ENCODE peak calls at places on chromosomes 3 and 15, in nine cellular contexts. One of them, this sample, is unnamed.

GRCh38 chr15:83486363-83486762 is 39.2 kb downstream of the SH3GL3 start:
- DNase-seq in psoas muscle: no peak
- DNase-seq in ascending aorta: no peak
- DNase-seq in AG04450: no peak
- DNase-seq in ovary: no peak
- DNase-seq in A549: no peak
- DNase-seq in CD8-positive, alpha-beta memory T cell: no peak
- DNase-seq in CD8-positive, alpha-beta T cell: no peak
- DNase-seq in tibial artery: no peak
- DNase-seq in this sample: no peak

GRCh38 chr3:187997490-187997889 is 156.5 kb upstream of the LPP start:
- DNase-seq in psoas muscle: no peak
- DNase-seq in ascending aorta: no peak
- DNase-seq in AG04450: no peak
- DNase-seq in ovary: no peak
- DNase-seq in A549: no peak
- DNase-seq in CD8-positive, alpha-beta memory T cell: no peak
- DNase-seq in CD8-positive, alpha-beta T cell: no peak
- DNase-seq in tibial artery: no peak
- DNase-seq in this sample: no peak

GRCh38 chr3:52196977-52197376 is 983 bp upstream of the ALAS1 start:
- DNase-seq in psoas muscle: no peak
- DNase-seq in ascending aorta: no peak
- DNase-seq in AG04450: no peak
- DNase-seq in ovary: no peak
- DNase-seq in A549: no peak
- DNase-seq in CD8-positive, alpha-beta memory T cell: no peak
- DNase-seq in CD8-positive, alpha-beta T cell: no peak
- DNase-seq in tibial artery: no peak
- DNase-seq in this sample: peak; percentile 48

GRCh38 chr15:73375755-73376305 is 7.1 kb upstream of the HCN4 start:
- DNase-seq in psoas muscle: no peak
- DNase-seq in ascending aorta: no peak
- DNase-seq in AG04450: no peak
- DNase-seq in ovary: no peak
- DNase-seq in A549: no peak
- DNase-seq in CD8-positive, alpha-beta memory T cell: no peak
- DNase-seq in CD8-positive, alpha-beta T cell: no peak
- DNase-seq in tibial artery: no peak
- DNase-seq in this sample: no peak

GRCh38 chr3:67468511-67468910 is 185.9 kb downstream of the SUCLG2 start:
- DNase-seq in psoas muscle: no peak
- DNase-seq in ascending aorta: no peak
- DNase-seq in AG04450: no peak
- DNase-seq in ovary: no peak
- DNase-seq in A549: no peak
- DNase-seq in CD8-positive, alpha-beta memory T cell: no peak
- DNase-seq in CD8-positive, alpha-beta T cell: no peak
- DNase-seq in tibial artery: no peak
- DNase-seq in this sample: no peak

GRCh38 chr15:56804908-56805307 is 71.6 kb upstream of the ZNF280D start:
- DNase-seq in psoas muscle: no peak
- DNase-seq in ascending aorta: no peak
- DNase-seq in AG04450: no peak
- DNase-seq in ovary: no peak
- DNase-seq in A549: no peak
- DNase-seq in CD8-positive, alpha-beta memory T cell: no peak
- DNase-seq in CD8-positive, alpha-beta T cell: no peak
- DNase-seq in tibial artery: no peak
- DNase-seq in this sample: no peak

GRCh38 chr3:42066516-42067181 is 24.5 kb upstream of the TRAK1 start:
- DNase-seq in psoas muscle: no peak
- DNase-seq in ascending aorta: no peak
- DNase-seq in AG04450: no peak
- DNase-seq in ovary: no peak
- DNase-seq in A549: no peak
- DNase-seq in CD8-positive, alpha-beta memory T cell: no peak
- DNase-seq in CD8-positive, alpha-beta T cell: no peak
- DNase-seq in tibial artery: no peak
- DNase-seq in this sample: no peak

GRCh38 chr15:85388962-85389361 is 8.6 kb downstream of the AKAP13 start:
- DNase-seq in psoas muscle: no peak
- DNase-seq in ascending aorta: no peak
- DNase-seq in AG04450: no peak
- DNase-seq in ovary: no peak
- DNase-seq in A549: no peak
- DNase-seq in CD8-positive, alpha-beta memory T cell: no peak
- DNase-seq in CD8-positive, alpha-beta T cell: no peak
- DNase-seq in tibial artery: no peak
- DNase-seq in this sample: no peak

GRCh38 chr15:49606594-49606993 is 14.0 kb downstream of the FAM227B start:
- DNase-seq in psoas muscle: no peak
- DNase-seq in ascending aorta: no peak
- DNase-seq in AG04450: no peak
- DNase-seq in ovary: no peak
- DNase-seq in A549: no peak
- DNase-seq in CD8-positive, alpha-beta memory T cell: no peak
- DNase-seq in CD8-positive, alpha-beta T cell: no peak
- DNase-seq in tibial artery: no peak
- DNase-seq in this sample: no peak

GRCh38 chr3:113035387-113035982 is 44.7 kb downstream of the GTPBP8 start:
- DNase-seq in psoas muscle: no peak
- DNase-seq in ascending aorta: no peak
- DNase-seq in AG04450: no peak
- DNase-seq in ovary: no peak
- DNase-seq in A549: peak; percentile 64
- DNase-seq in CD8-positive, alpha-beta memory T cell: no peak
- DNase-seq in CD8-positive, alpha-beta T cell: no peak
- DNase-seq in tibial artery: no peak
- DNase-seq in this sample: no peak

GRCh38 chr3:63863150-63864007 is at the start of the genes ATXN7 and THOC7:
- DNase-seq in psoas muscle: peak; percentile 87
- DNase-seq in ascending aorta: peak; percentile 88
- DNase-seq in AG04450: no peak
- DNase-seq in ovary: peak; percentile 69
- DNase-seq in A549: peak; percentile 25
- DNase-seq in CD8-positive, alpha-beta memory T cell: peak; percentile 80
- DNase-seq in CD8-positive, alpha-beta T cell: peak; percentile 83
- DNase-seq in tibial artery: peak; percentile 83
- DNase-seq in this sample: peak; percentile 74

GRCh38 chr3:72227536-72228070 is 442.7 kb upstream of the PROK2 start:
- DNase-seq in psoas muscle: no peak
- DNase-seq in ascending aorta: no peak
- DNase-seq in AG04450: no peak
- DNase-seq in ovary: no peak
- DNase-seq in A549: no peak
- DNase-seq in CD8-positive, alpha-beta memory T cell: no peak
- DNase-seq in CD8-positive, alpha-beta T cell: no peak
- DNase-seq in tibial artery: no peak
- DNase-seq in this sample: no peak

GRCh38 chr3:55668359-55668758 is 181.3 kb upstream of the WNT5A start:
- DNase-seq in psoas muscle: no peak
- DNase-seq in ascending aorta: no peak
- DNase-seq in AG04450: no peak
- DNase-seq in ovary: no peak
- DNase-seq in A549: no peak
- DNase-seq in CD8-positive, alpha-beta memory T cell: no peak
- DNase-seq in CD8-positive, alpha-beta T cell: no peak
- DNase-seq in tibial artery: no peak
- DNase-seq in this sample: no peak

GRCh38 chr15:71337197-71337845 is 222.1 kb downstream of the THSD4 start:
- DNase-seq in psoas muscle: no peak
- DNase-seq in ascending aorta: no peak
- DNase-seq in AG04450: no peak
- DNase-seq in ovary: no peak
- DNase-seq in A549: no peak
- DNase-seq in CD8-positive, alpha-beta memory T cell: no peak
- DNase-seq in CD8-positive, alpha-beta T cell: no peak
- DNase-seq in tibial artery: no peak
- DNase-seq in this sample: no peak

GRCh38 chr3:21729888-21730459 is 21.0 kb downstream of the ZNF385D start:
- DNase-seq in psoas muscle: no peak
- DNase-seq in ascending aorta: no peak
- DNase-seq in AG04450: no peak
- DNase-seq in ovary: no peak
- DNase-seq in A549: no peak
- DNase-seq in CD8-positive, alpha-beta memory T cell: no peak
- DNase-seq in CD8-positive, alpha-beta T cell: no peak
- DNase-seq in tibial artery: no peak
- DNase-seq in this sample: no peak

GRCh38 chr15:48273047-48273446 is 58.2 kb upstream of the DUT start:
- DNase-seq in psoas muscle: no peak
- DNase-seq in ascending aorta: no peak
- DNase-seq in AG04450: no peak
- DNase-seq in ovary: no peak
- DNase-seq in A549: no peak
- DNase-seq in CD8-positive, alpha-beta memory T cell: no peak
- DNase-seq in CD8-positive, alpha-beta T cell: no peak
- DNase-seq in tibial artery: no peak
- DNase-seq in this sample: no peak

DNA sequence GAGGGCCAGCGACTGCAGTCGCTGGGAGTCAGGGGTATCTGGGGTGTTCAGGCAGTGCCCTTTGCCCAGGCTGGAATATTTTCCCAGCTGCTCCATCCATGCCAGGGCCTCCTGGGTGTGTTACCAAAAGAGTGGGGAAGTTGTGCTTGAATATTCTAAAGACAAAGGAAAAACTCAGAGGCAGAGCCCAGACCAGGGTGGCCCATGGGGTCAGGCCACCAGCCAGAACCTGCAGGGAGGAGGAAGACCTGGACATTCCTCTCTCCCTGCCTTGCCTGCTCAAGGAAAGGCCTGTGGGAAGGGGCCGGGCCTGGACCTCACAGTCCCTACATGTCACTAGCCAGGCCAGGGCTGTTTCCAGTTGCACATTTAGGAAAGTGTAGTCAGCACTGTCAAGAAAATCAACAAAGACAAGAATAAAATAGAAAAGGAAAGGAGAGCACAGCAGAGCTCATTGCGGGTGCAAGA is 16.0 kb upstream of the KLF15 start:
- DNase-seq in psoas muscle: peak; percentile 21
- DNase-seq in ascending aorta: peak; percentile 24
- DNase-seq in AG04450: no peak
- DNase-seq in ovary: peak; percentile 14
- DNase-seq in A549: no peak
- DNase-seq in CD8-positive, alpha-beta memory T cell: no peak
- DNase-seq in CD8-positive, alpha-beta T cell: no peak
- DNase-seq in tibial artery: peak; percentile 39
- DNase-seq in this sample: no peak
- H3K27ac ChIP-seq in psoas muscle: peak overlapping the region; percentile 69
- H3K27ac ChIP-seq in ascending aorta: no peak overlapping the region
- H3K27ac ChIP-seq in AG04450: no peak overlapping the region
- H3K27ac ChIP-seq in ovary: no peak overlapping the region
- H3K27ac ChIP-seq in A549: no peak overlapping the region
- H3K27ac ChIP-seq in CD8-positive, alpha-beta memory T cell: no peak overlapping the region
- H3K27ac ChIP-seq in CD8-positive, alpha-beta T cell: no peak overlapping the region
- H3K27ac ChIP-seq in tibial artery: no peak overlapping the region
- H3K27ac ChIP-seq in this sample: no peak overlapping the region

GRCh38 chr3:184380210-184380626 is 364 bp downstream of the CHRD start:
- DNase-seq in psoas muscle: peak; percentile 88
- DNase-seq in ascending aorta: peak; percentile 83
- DNase-seq in AG04450: no peak
- DNase-seq in ovary: peak; percentile 87
- DNase-seq in A549: peak; percentile 31
- DNase-seq in CD8-positive, alpha-beta memory T cell: no peak
- DNase-seq in CD8-positive, alpha-beta T cell: no peak
- DNase-seq in tibial artery: peak; percentile 84
- DNase-seq in this sample: peak; percentile 69

GRCh38 chr3:184380627-184381260 is 890 bp downstream of the CHRD start:
- DNase-seq in psoas muscle: no peak
- DNase-seq in ascending aorta: no peak
- DNase-seq in AG04450: no peak
- DNase-seq in ovary: peak; percentile 48
- DNase-seq in A549: no peak
- DNase-seq in CD8-positive, alpha-beta memory T cell: no peak
- DNase-seq in CD8-positive, alpha-beta T cell: no peak
- DNase-seq in tibial artery: no peak
- DNase-seq in this sample: no peak

GRCh38 chr3:184377882-184378445 is at the start of gene THPO:
- DNase-seq in psoas muscle: no peak
- DNase-seq in ascending aorta: no peak
- DNase-seq in AG04450: no peak
- DNase-seq in ovary: no peak
- DNase-seq in A549: no peak
- DNase-seq in CD8-positive, alpha-beta memory T cell: no peak
- DNase-seq in CD8-positive, alpha-beta T cell: no peak
- DNase-seq in tibial artery: no peak
- DNase-seq in this sample: no peak

GRCh38 chr3:184378650-184379374 is 805 bp upstream of the THPO start:
- DNase-seq in psoas muscle: no peak
- DNase-seq in ascending aorta: no peak
- DNase-seq in AG04450: no peak
- DNase-seq in ovary: no peak
- DNase-seq in A549: no peak
- DNase-seq in CD8-positive, alpha-beta memory T cell: no peak
- DNase-seq in CD8-positive, alpha-beta T cell: no peak
- DNase-seq in tibial artery: peak; percentile 57
- DNase-seq in this sample: no peak

GRCh38 chr3:184379375-184380209 is at the start of gene CHRD:
- DNase-seq in psoas muscle: peak; percentile 74
- DNase-seq in ascending aorta: no peak
- DNase-seq in AG04450: no peak
- DNase-seq in ovary: peak; percentile 66
- DNase-seq in A549: no peak
- DNase-seq in CD8-positive, alpha-beta memory T cell: no peak
- DNase-seq in CD8-positive, alpha-beta T cell: no peak
- DNase-seq in tibial artery: peak; percentile 64
- DNase-seq in this sample: peak; percentile 59
- H3K4me3 ChIP-seq in psoas muscle: peak within 1 kb of the TSS; percentile 72
- H3K4me3 ChIP-seq in ascending aorta: peak within 1 kb of the TSS; percentile 77
- H3K4me3 ChIP-seq in AG04450: peak within 1 kb of the TSS; percentile 31
- H3K4me3 ChIP-seq in ovary: peak within 1 kb of the TSS; percentile 67
- H3K4me3 ChIP-seq in A549: peak within 1 kb of the TSS; percentile 70
- H3K4me3 ChIP-seq in CD8-positive, alpha-beta memory T cell: peak within 1 kb of the TSS; percentile 51
- H3K4me3 ChIP-seq in CD8-positive, alpha-beta T cell: peak within 1 kb of the TSS; percentile 47
- H3K4me3 ChIP-seq in tibial artery: peak within 1 kb of the TSS; percentile 69
- H3K4me3 ChIP-seq in this sample: peak within 1 kb of the TSS; percentile 52

GRCh38 chr3:49170744-49171118 is 667 bp upstream of the KLHDC8B start:
- DNase-seq in psoas muscle: no peak
- DNase-seq in ascending aorta: no peak
- DNase-seq in AG04450: no peak
- DNase-seq in ovary: no peak
- DNase-seq in A549: no peak
- DNase-seq in CD8-positive, alpha-beta memory T cell: no peak
- DNase-seq in CD8-positive, alpha-beta T cell: no peak
- DNase-seq in tibial artery: no peak
- DNase-seq in this sample: no peak
- H3K27ac ChIP-seq in psoas muscle: peak overlapping the region; percentile 89
- H3K27ac ChIP-seq in ascending aorta: peak overlapping the region; percentile 92
- H3K27ac ChIP-seq in AG04450: peak overlapping the region; percentile 70
- H3K27ac ChIP-seq in ovary: peak overlapping the region; percentile 75
- H3K27ac ChIP-seq in A549: peak overlapping the region; percentile 87
- H3K27ac ChIP-seq in CD8-positive, alpha-beta memory T cell: no peak overlapping the region
- H3K27ac ChIP-seq in CD8-positive, alpha-beta T cell: no peak overlapping the region
- H3K27ac ChIP-seq in tibial artery: peak overlapping the region; percentile 97
- H3K27ac ChIP-seq in this sample: peak overlapping the region; percentile 100

DNA sequence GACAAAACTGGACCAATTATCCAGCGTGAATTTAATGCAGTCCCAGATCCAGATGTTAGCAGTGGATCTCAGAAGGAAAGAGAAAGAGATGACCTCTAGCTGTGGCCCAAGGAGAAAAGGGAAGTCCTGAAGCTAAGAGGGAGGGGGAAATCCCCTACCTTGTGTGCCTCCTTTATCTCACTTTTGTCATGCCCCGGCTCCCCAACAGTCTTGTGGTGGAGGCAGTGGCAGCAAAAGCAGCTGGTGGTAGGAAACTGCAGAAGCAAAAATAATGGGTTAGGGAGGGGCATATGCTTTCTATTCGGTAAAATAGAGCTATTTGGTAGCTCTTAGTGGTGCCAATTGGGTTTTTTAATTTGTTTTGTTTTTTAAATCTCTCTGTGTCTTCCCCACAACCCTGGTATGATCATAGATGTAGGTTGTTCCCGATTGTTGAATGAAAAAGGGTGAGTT is 56.5 kb downstream of the MCTP2 start:
- DNase-seq in psoas muscle: no peak
- DNase-seq in ascending aorta: no peak
- DNase-seq in AG04450: no peak
- DNase-seq in ovary: no peak
- DNase-seq in A549: no peak
- DNase-seq in CD8-positive, alpha-beta memory T cell: peak; percentile 63
- DNase-seq in CD8-positive, alpha-beta T cell: no peak
- DNase-seq in tibial artery: no peak
- DNase-seq in this sample: no peak
- H3K4me3 ChIP-seq in psoas muscle: no peak overlapping the region
- H3K4me3 ChIP-seq in ascending aorta: no peak overlapping the region
- H3K4me3 ChIP-seq in AG04450: no peak overlapping the region
- H3K4me3 ChIP-seq in ovary: no peak overlapping the region
- H3K4me3 ChIP-seq in A549: no peak overlapping the region
- H3K4me3 ChIP-seq in CD8-positive, alpha-beta memory T cell: no peak overlapping the region
- H3K4me3 ChIP-seq in CD8-positive, alpha-beta T cell: no peak overlapping the region
- H3K4me3 ChIP-seq in tibial artery: no peak overlapping the region
- H3K4me3 ChIP-seq in this sample: no peak overlapping the region